ENCODE peak calls at places on chromosomes 5 and 9, in seven cellular contexts. X is AG08395; C is iris pigment epithelial cell; K is stimulated activated CD4-positive, alpha-beta T cell treated with anti-CD3 and anti-CD28 coated beads, Interleukin-2, amount 100 ng/mL, for 48 hours; I is activated CD8-positive, alpha-beta T cell treated with anti-CD3 and anti-CD28 coated beads, Interleukin-2, amount 10 ng/mL, durations not matched to agents 7 days and 5 days; S is dermis microvascular lymphatic vessel endothelial cell; T is ELR. D is an unnamed sample.

GRCh38 chr5:15547440-15547839 is 47.5 kb downstream of the FBXL7 start:
- DNase-seq in X (no peak), C (no peak), K (no peak), I (no peak), S (no peak), T (no peak), D (no peak)

GRCh38 chr5:59264641-59265245 is 628.8 kb downstream of the PDE4D start:
- DNase-seq in X (no peak), C (peak), K (no peak), I (no peak), S (no peak), T (no peak), D (no peak)

GRCh38 chr5:96990102-96990501 is 54.2 kb downstream of the LNPEP start:
- DNase-seq in X (no peak), C (no peak), K (no peak), I (no peak), S (no peak), T (no peak), D (no peak)

GRCh38 chr9:84002344-84002743 is 21.7 kb downstream of the RMI1 start:
- DNase-seq in X (no peak), C (peak), K (no peak), I (no peak), S (peak), T (peak), D (peak)

GRCh38 chr9:32723801-32724200 is 59.5 kb upstream of the TMEM215 start:
- DNase-seq in X (no peak), C (no peak), K (no peak), I (no peak), S (no peak), T (no peak), D (no peak)

GRCh38 chr9:70829591-70830265 is 291.7 kb downstream of the TRPM3 start:
- DNase-seq in X (no peak), C (no peak), K (no peak), I (no peak), S (no peak), T (no peak), D (no peak)

GRCh38 chr5:43305948-43306563 is 7.2 kb downstream of the HMGCS1 start:
- DNase-seq in X (peak), C (peak), K (no peak), I (no peak), S (peak), T (peak), D (peak)

GRCh38 chr9:123933401-123933800 is 3.5 kb upstream of the DENND1A start:
- DNase-seq in X (peak), C (peak), K (no peak), I (no peak), S (no peak), T (peak), D (peak)

GRCh38 chr9:112753725-112754124 is 3.2 kb downstream of the SNX30 start:
- DNase-seq in X (peak), C (peak), K (no peak), I (peak), S (no peak), T (peak), D (peak)

GRCh38 chr5:134611515-134611914 is 21.1 kb downstream of the SAR1B start:
- DNase-seq in X (no peak), C (no peak), K (no peak), I (no peak), S (no peak), T (no peak), D (no peak)

GRCh38 chr5:101390317-101390908 is 487.3 kb upstream of the ST8SIA4 start:
- DNase-seq in X (peak), C (peak), K (peak), I (no peak), S (peak), T (peak), D (peak)

GRCh38 chr9:133841167-133841812 is 103.1 kb upstream of the SARDH start:
- DNase-seq in X (no peak), C (no peak), K (no peak), I (no peak), S (no peak), T (no peak), D (no peak)

GRCh38 chr5:79613571-79613970 is 1.3 kb downstream of the TENT2 start:
- DNase-seq in X (no peak), C (no peak), K (no peak), I (no peak), S (no peak), T (peak), D (peak)

GRCh38 chr9:86721843-86722705 is 225.2 kb downstream of the GAS1 start:
- DNase-seq in X (peak), C (peak), K (no peak), I (no peak), S (no peak), T (peak), D (peak)

GRCh38 chr5:137622850-137623249 is 113.0 kb downstream of the KLHL3 start:
- DNase-seq in X (no peak), C (no peak), K (no peak), I (no peak), S (no peak), T (no peak), D (peak)

GRCh38 chr9:114238919-114239879 is 83.7 kb upstream of the ORM1 start:
- DNase-seq in X (peak), C (peak), K (no peak), I (no peak), S (peak), T (peak), D (peak)

GRCh38 chr5:38809388-38810359 is 36.1 kb upstream of the OSMR start:
- DNase-seq in X (peak), C (peak), K (peak), I (peak), S (peak), T (peak), D (peak)

GRCh38 chr9:130658893-130659698 is 5.3 kb upstream of the PRDM12 start:
- DNase-seq in X (no peak), C (no peak), K (no peak), I (no peak), S (no peak), T (no peak), D (no peak)

GRCh38 chr5:93721045-93721444 is 20.4 kb downstream of the POU5F2 start:
- DNase-seq in X (no peak), C (no peak), K (no peak), I (no peak), S (no peak), T (no peak), D (no peak)

GRCh38 chr5:142753114-142753764 is 16.9 kb upstream of the ARHGAP26 start:
- DNase-seq in X (no peak), C (peak), K (no peak), I (no peak), S (no peak), T (no peak), D (peak)

GRCh38 chr5:56409331-56410190 is 176.4 kb upstream of the ANKRD55 start:
- DNase-seq in X (peak), C (peak), K (no peak), I (no peak), S (no peak), T (peak), D (peak)

GRCh38 chr9:120868339-120868675 is 8.7 kb downstream of the PHF19 start:
- DNase-seq in X (peak), C (peak), K (no peak), I (no peak), S (no peak), T (no peak), D (peak)

GRCh38 chr9:133396952-133397351 is 20.8 kb downstream of the STKLD1 start:
- DNase-seq in X (peak), C (no peak), K (no peak), I (no peak), S (no peak), T (peak), D (peak)

GRCh38 chr5:114335391-114335790 is 26.5 kb upstream of the KCNN2 start:
- DNase-seq in X (no peak), C (no peak), K (no peak), I (no peak), S (no peak), T (no peak), D (no peak)

GRCh38 chr5:143582176-143582575 is 178.7 kb upstream of the NR3C1 start:
- DNase-seq in X (no peak), C (no peak), K (no peak), I (no peak), S (no peak), T (no peak), D (no peak)

GRCh38 chr5:151562019-151562707 is 29.0 kb downstream of the FAT2 start:
- DNase-seq in X (no peak), C (no peak), K (no peak), I (no peak), S (no peak), T (no peak), D (no peak)

D was measured in GM23248.